ENCODE peak calls at places on chromosomes 3 and 15, in seven cellular contexts. B is T-helper 1 cell, L is NCI-H774, P is T follicular helper cell, C is iPS DF 6.9, W is NCI-H1694, I is B cell. O is an unnamed sample.

GRCh38 chr15:100873029-100873677 is 6.5 kb upstream of the ALDH1A3 start:
- DNase-seq in C (no peak), P (peak), L (peak), B (peak), I (peak), W (peak), O (no peak)

GRCh38 chr15:66858423-66859207 is 156.6 kb downstream of the SMAD6 start:
- DNase-seq in I (no peak), C (no peak), W (no peak), P (no peak), B (no peak), L (no peak), O (no peak)

GRCh38 chr3:8891774-8892173 is 71.5 kb downstream of the RAD18 start:
- DNase-seq in P (no peak), C (no peak), L (no peak), W (no peak), B (no peak), I (no peak), O (no peak)

GRCh38 chr3:144364797-144365196 is 393.2 kb downstream of the DIPK2A start:
- DNase-seq in P (no peak), I (no peak), C (no peak), B (no peak), W (no peak), L (no peak), O (no peak)

GRCh38 chr3:184110316-184110725 is 13.5 kb downstream of the HTR3E start:
- DNase-seq in I (no peak), W (no peak), L (no peak), B (no peak), C (no peak), P (no peak), O (no peak)

GRCh38 chr3:98717584-98717983 is 45.6 kb upstream of the ST3GAL6 start:
- DNase-seq in B (no peak), W (no peak), I (no peak), P (no peak), L (no peak), C (no peak), O (no peak)

GRCh38 chr15:90979582-90979981 is 14.8 kb downstream of the PRC1 start:
- DNase-seq in I (no peak), L (no peak), B (no peak), W (no peak), P (no peak), C (no peak), O (no peak)

GRCh38 chr3:126959921-126960603 is 22.9 kb upstream of the PLXNA1 start:
- DNase-seq in I (no peak), C (no peak), B (no peak), P (no peak), L (peak), W (peak), O (no peak)

GRCh38 chr3:137259709-137260108 is 301.9 kb downstream of the IL20RB start:
- DNase-seq in C (no peak), W (peak), P (no peak), I (no peak), B (no peak), L (no peak), O (no peak)

GRCh38 chr15:25545889-25546288 is 107.1 kb upstream of the UBE3A start:
- DNase-seq in B (no peak), W (no peak), I (no peak), P (no peak), L (no peak), C (no peak), O (no peak)

GRCh38 chr15:80984856-80985255 is 4.8 kb downstream of the MESD start:
- DNase-seq in W (no peak), L (no peak), B (no peak), C (no peak), P (no peak), I (peak), O (no peak)

GRCh38 chr15:62742409-62743171 is 300.0 kb upstream of the TPM1 start:
- DNase-seq in B (peak), C (no peak), P (no peak), L (peak), W (peak), I (no peak), O (no peak)

GRCh38 chr3:70982700-70983140 is 600.8 kb downstream of the FOXP1 start:
- DNase-seq in W (no peak), B (no peak), P (no peak), C (no peak), I (no peak), L (no peak), O (no peak)

GRCh38 chr3:120420360-120420759 is 30.4 kb downstream of the FSTL1 start:
- DNase-seq in I (no peak), L (no peak), P (no peak), B (no peak), C (no peak), W (no peak), O (no peak)

GRCh38 chr3:41288785-41289184 is 89.5 kb downstream of the CTNNB1 start:
- DNase-seq in C (no peak), W (no peak), L (no peak), P (no peak), B (no peak), I (no peak), O (no peak)

GRCh38 chr15:77027697-77028450 is 32.9 kb downstream of the PSTPIP1 start:
- DNase-seq in I (peak), W (no peak), P (no peak), C (no peak), B (no peak), L (no peak), O (no peak)

GRCh38 chr3:102006812-102007485 is 157.6 kb downstream of the NFKBIZ start:
- DNase-seq in I (no peak), B (no peak), L (no peak), W (no peak), P (no peak), C (no peak), O (no peak)

GRCh38 chr15:38863381-38863780 is 298.8 kb upstream of the RASGRP1 start:
- DNase-seq in I (no peak), B (no peak), C (no peak), P (no peak), W (no peak), L (no peak), O (no peak)

GRCh38 chr15:66498501-66499386 is 1.2 kb upstream of the SNAPC5 start:
- DNase-seq in I (no peak), W (peak), L (no peak), C (no peak), B (no peak), P (no peak), O (no peak)

GRCh38 chr3:29215948-29216347 is 64.9 kb upstream of the RBMS3 start:
- DNase-seq in L (no peak), I (no peak), W (no peak), B (no peak), C (no peak), P (no peak), O (no peak)

GRCh38 chr15:36810656-36811449 is 231.4 kb downstream of the CDIN1 start:
- DNase-seq in I (no peak), B (no peak), P (no peak), W (peak), C (no peak), L (no peak), O (no peak)

GRCh38 chr3:42224178-42224577 is 41.8 kb downstream of the CCK start:
- DNase-seq in W (no peak), P (no peak), L (no peak), B (no peak), C (no peak), I (no peak), O (no peak)

GRCh38 chr3:58466899-58467563 is 24.9 kb upstream of the KCTD6 start:
- DNase-seq in P (no peak), B (no peak), C (no peak), W (no peak), L (no peak), I (no peak), O (no peak)

GRCh38 chr15:51030649-51031316 is 63.9 kb downstream of the TNFAIP8L3 start:
- DNase-seq in P (no peak), C (no peak), L (no peak), I (no peak), B (no peak), W (no peak), O (no peak)

GRCh38 chr15:50164458-50164857 is 17.5 kb upstream of the SLC27A2 start:
- DNase-seq in L (no peak), P (no peak), W (no peak), C (no peak), I (no peak), B (no peak), O (no peak)

GRCh38 chr15:42891569-42891968 is 29.0 kb downstream of the TTBK2 start:
- DNase-seq in I (no peak), C (no peak), B (no peak), P (no peak), W (no peak), L (no peak), O (no peak)

GRCh38 chr3:107285197-107285596 is 92.0 kb upstream of the CCDC54 start:
- DNase-seq in W (no peak), P (no peak), L (no peak), B (no peak), C (peak), I (no peak), O (no peak)

GRCh38 chr15:22850055-22850454 is 11.6 kb downstream of the NIPA2 start:
- DNase-seq in B (no peak), L (no peak), I (no peak), P (no peak), C (no peak), W (no peak), O (no peak)

GRCh38 chr3:172355836-172356235 is 92.4 kb downstream of the GHSR start:
- DNase-seq in W (no peak), I (no peak), C (no peak), B (no peak), L (peak), P (no peak), O (no peak)

GRCh38 chr3:165817160-165817709 is 20.0 kb downstream of the BCHE start:
- DNase-seq in L (no peak), C (no peak), P (no peak), I (no peak), W (no peak), B (no peak), O (no peak)

GRCh38 chr3:14097616-14098391 is 26.9 kb downstream of the CHCHD4 start:
- DNase-seq in P (no peak), B (no peak), C (no peak), L (no peak), W (no peak), I (no peak), O (no peak)